ENCODE peak calls at places on chromosomes 11 and 22, in seven cellular contexts. U is AG04449; M is stimulated activated CD4-positive, alpha-beta T cell treated with anti-CD3 and anti-CD28 coated beads, Interleukin-12 subunit alpha, Interleukin-12 subunit beta, amount 100 ng/mL, for 4 hours; Y is GM19239; W is hepatocyte; H is amniotic epithelial cell; I is endothelial cell. B is an unnamed sample.

GRCh38 chr11:64935634-64936081 is at the start of gene GPHA2:
- DNase-seq in U (no peak), Y (no peak), H (peak), M (no peak), I (peak), W (no peak), B (no peak)

GRCh38 chr11:62546244-62546936 is at the start of gene AHNAK:
- DNase-seq in I (peak), U (no peak), M (peak), H (no peak), W (peak), Y (no peak), B (no peak)

GRCh38 chr22:44787832-44788231 is 35.5 kb downstream of the ARHGAP8 start:
- DNase-seq in W (no peak), M (no peak), H (no peak), Y (no peak), I (no peak), U (no peak), B (no peak)

GRCh38 chr11:14318581-14318981 is 40.4 kb downstream of the RRAS2 start:
- DNase-seq in Y (no peak), W (no peak), M (no peak), U (no peak), H (peak), I (no peak), B (no peak)

GRCh38 chr11:63920870-63921417 is 4.0 kb upstream of the RCOR2 start:
- DNase-seq in W (peak), H (no peak), I (peak), Y (no peak), M (peak), U (no peak), B (no peak)

GRCh38 chr11:132610216-132610615 is 922.1 kb downstream of the OPCML start:
- DNase-seq in I (no peak), Y (no peak), W (no peak), M (no peak), H (peak), U (no peak), B (no peak)

GRCh38 chr11:12845739-12846358 is 163.3 kb upstream of the RASSF10 start:
- DNase-seq in M (no peak), U (no peak), I (no peak), H (peak), Y (no peak), W (peak), B (no peak)

GRCh38 chr11:329886-330253 is 9.2 kb upstream of the IFITM3 start:
- DNase-seq in W (no peak), H (no peak), I (no peak), Y (no peak), M (no peak), U (no peak), B (no peak)

GRCh38 chr11:101880208-101880607 is 34.6 kb upstream of the CEP126 start:
- DNase-seq in W (peak), Y (no peak), I (no peak), M (no peak), U (no peak), H (peak), B (no peak)

GRCh38 chr11:2577071-2578005 is 122.5 kb downstream of the KCNQ1OT1 start:
- DNase-seq in Y (no peak), U (no peak), I (no peak), H (no peak), W (peak), M (no peak), B (no peak)

GRCh38 chr22:20561882-20562281 is 54.5 kb downstream of the MED15 start:
- DNase-seq in U (no peak), H (no peak), M (no peak), W (no peak), I (no peak), Y (no peak), B (no peak)

GRCh38 chr11:66470015-66470414 is 3.3 kb downstream of the PELI3 start:
- DNase-seq in Y (no peak), H (no peak), I (no peak), W (no peak), M (no peak), U (no peak), B (no peak)

GRCh38 chr22:39242809-39243442 is 1.9 kb downstream of the PDGFB start:
- DNase-seq in U (no peak), W (peak), H (no peak), I (no peak), Y (no peak), M (no peak), B (no peak)

GRCh38 chr11:15625691-15626090 is 511.0 kb downstream of the INSC start:
- DNase-seq in W (no peak), I (no peak), H (peak), U (no peak), Y (no peak), M (no peak), B (no peak)

GRCh38 chr11:87063982-87064381 is 26.2 kb downstream of the TMEM135 start:
- DNase-seq in W (no peak), I (no peak), M (no peak), Y (no peak), H (peak), U (no peak), B (no peak)

GRCh38 chr22:46549971-46550641 is 12.7 kb upstream of the CELSR1 start:
- DNase-seq in W (no peak), Y (no peak), M (no peak), U (no peak), H (no peak), I (no peak), B (no peak)

GRCh38 chr22:26887456-26887855 is 230.1 kb downstream of the MIAT start:
- DNase-seq in W (peak), Y (no peak), U (peak), I (no peak), M (no peak), H (peak), B (peak)

GRCh38 chr22:19615001-19615461 is 90.8 kb upstream of the CLDN5 start:
- DNase-seq in U (no peak), I (no peak), M (no peak), H (no peak), Y (no peak), W (no peak), B (no peak)

GRCh38 chr11:31636983-31637382 is 127.4 kb downstream of the ELP4 start:
- DNase-seq in I (no peak), U (no peak), H (no peak), Y (no peak), M (no peak), W (no peak), B (no peak)

GRCh38 chr11:13127161-13127560 is 118.0 kb downstream of the RASSF10 start:
- DNase-seq in U (no peak), H (no peak), Y (no peak), W (no peak), I (no peak), M (no peak), B (no peak)

GRCh38 chr11:120622189-120622912 is 110.8 kb downstream of the GRIK4 start:
- DNase-seq in U (no peak), W (no peak), Y (no peak), H (no peak), I (no peak), M (no peak), B (no peak)

GRCh38 chr11:122645847-122646246 is 9.7 kb upstream of the UBASH3B start:
- DNase-seq in U (no peak), H (no peak), Y (no peak), I (no peak), W (no peak), M (no peak), B (no peak)

GRCh38 chr11:26891501-26891900 is 102.4 kb upstream of the FIBIN start:
- DNase-seq in M (no peak), W (no peak), I (no peak), U (no peak), Y (no peak), H (no peak), B (no peak)

GRCh38 chr22:21628386-21629261 is 1.2 kb downstream of the YDJC start:
- DNase-seq in Y (no peak), H (no peak), I (no peak), M (no peak), U (no peak), W (no peak), B (no peak)

GRCh38 chr22:20919718-20920117 is 2.5 kb downstream of the CRKL start:
- DNase-seq in H (peak), W (no peak), U (no peak), M (no peak), I (no peak), Y (no peak), B (no peak)

GRCh38 chr11:129375731-129376657 is at the start of gene BARX2:
- DNase-seq in Y (no peak), U (no peak), H (peak), M (peak), W (peak), I (peak), B (peak)